ENCODE peak calls at places on chromosome 21, in ten cellular contexts. D, T, V, S, K, H, O, W, X and B are unnamed samples.

GRCh38 chr21:31901342-31901741 is 28.5 kb downstream of the HUNK start:
- DNase-seq in T (no peak), X (no peak), D (no peak), V (no peak), S (no peak), K (peak; percentile 54), W (no peak), H (no peak), O (no peak), B (no peak)

GRCh38 chr21:31374430-31374829 is 30.4 kb upstream of the TIAM1 start:
- DNase-seq in X (no peak), O (no peak), D (no peak), S (no peak), W (no peak), H (no peak), V (no peak), T (no peak), K (no peak), B (no peak)

GRCh38 chr21:44450402-44450801 is 4.9 kb upstream of the LRRC3 start:
- DNase-seq in V (no peak), T (no peak), W (no peak), H (no peak), X (no peak), K (peak; percentile 75), D (peak; percentile 47), O (no peak), S (no peak), B (no peak)

GRCh38 chr21:44253832-44254700 is 7.6 kb downstream of the DNMT3L start:
- DNase-seq in W (no peak), H (no peak), V (no peak), T (no peak), K (peak; percentile 57), X (no peak), D (peak; percentile 58), S (no peak), O (no peak), B (no peak)

GRCh38 chr21:32143222-32143939 is 135.5 kb downstream of the MIS18A start:
- DNase-seq in D (peak; percentile 69), S (no peak), W (no peak), K (no peak), X (peak; percentile 58), H (no peak), T (no peak), O (no peak), V (no peak), B (no peak)

GRCh38 chr21:46114963-46115362 is 17.1 kb downstream of the COL6A2 start:
- DNase-seq in W (no peak), V (no peak), D (peak; percentile 65), K (peak; percentile 83), T (no peak), H (no peak), X (peak; percentile 33), S (peak; percentile 12), O (no peak), B (no peak)

GRCh38 chr21:15015622-15016471 is 49.0 kb downstream of the NRIP1 start:
- DNase-seq in O (peak; percentile 75), W (no peak), D (no peak), H (peak; percentile 40), S (no peak), X (no peak), T (no peak), V (peak; percentile 15), K (no peak), B (no peak)

GRCh38 chr21:45767071-45768006 is 123.8 kb downstream of the PCBP3 start:
- DNase-seq in D (no peak), H (no peak), W (peak; percentile 45), X (no peak), O (no peak), V (peak; percentile 3), T (no peak), S (no peak), K (no peak), B (no peak)

GRCh38 chr21:41706678-41707077 is 60.2 kb downstream of the RIPK4 start:
- DNase-seq in S (no peak), W (no peak), T (no peak), K (no peak), X (no peak), D (no peak), O (no peak), V (no peak), H (peak; percentile 22), B (no peak)

GRCh38 chr21:26027696-26028095 is 142.9 kb downstream of the APP start:
- DNase-seq in V (no peak), T (no peak), H (no peak), D (no peak), W (no peak), K (no peak), X (no peak), O (no peak), S (no peak), B (no peak)

GRCh38 chr21:29095203-29095602 is 21.8 kb upstream of the CCT8 start:
- DNase-seq in T (no peak), O (no peak), S (no peak), X (no peak), K (no peak), D (no peak), W (no peak), H (no peak), V (no peak), B (no peak)

GRCh38 chr21:46156678-46157077 is 1.3 kb upstream of the FTCD start:
- DNase-seq in W (no peak), O (no peak), H (no peak), D (no peak), T (no peak), K (peak; percentile 74), V (no peak), X (peak; percentile 26), S (no peak), B (no peak)

GRCh38 chr21:42460391-42461184 is 35.4 kb downstream of the RSPH1 start:
- DNase-seq in V (no peak), T (peak; percentile 22), X (no peak), O (peak; percentile 91), S (no peak), K (peak; percentile 73), W (peak; percentile 74), D (peak; percentile 31), H (no peak), B (no peak)

GRCh38 chr21:43703068-43703880 is 15.7 kb upstream of the PDXK start:
- DNase-seq in W (peak; percentile 58), O (no peak), D (no peak), V (no peak), S (no peak), T (no peak), K (no peak), H (no peak), X (no peak), B (no peak)

GRCh38 chr21:42939581-42940413 is 14.4 kb upstream of the ERVH48-1 start:
- DNase-seq in V (peak; percentile 87), H (peak; percentile 76), O (peak; percentile 94), D (peak; percentile 91), K (peak; percentile 95), X (peak; percentile 84), T (no peak), W (no peak), S (no peak), B (peak; percentile 93)

GRCh38 chr21:45289655-45290515 is 2.2 kb upstream of the POFUT2 start:
- DNase-seq in V (no peak), H (peak; percentile 42), T (no peak), W (no peak), K (peak; percentile 78), X (no peak), O (no peak), D (peak; percentile 40), S (no peak), B (peak; percentile 52)

GRCh38 chr21:45299026-45299863 is 11.6 kb upstream of the POFUT2 start:
- DNase-seq in D (peak; percentile 45), H (no peak), W (no peak), O (no peak), V (no peak), K (peak; percentile 83), S (no peak), T (no peak), X (no peak), B (no peak)

GRCh38 chr21:34807881-34808568 is 139.2 kb downstream of the CLIC6 start:
- DNase-seq in T (peak; percentile 39), S (peak; percentile 73), K (peak; percentile 92), X (peak; percentile 74), W (peak; percentile 72), H (peak; percentile 70), O (peak; percentile 94), D (peak; percentile 88), V (peak; percentile 79), B (peak; percentile 92)

GRCh38 chr21:39556176-39556575 is 56.6 kb upstream of the B3GALT5 start:
- DNase-seq in D (no peak), K (no peak), O (no peak), W (no peak), X (no peak), T (no peak), V (no peak), S (no peak), H (no peak), B (no peak)